ENCODE peak calls at places on chromosomes 4 and X, in five cellular contexts. P is testis, R is tibial nerve, L is adrenal gland, C is aorta. E is an unnamed sample.

GRCh38 chrX:129642641-129643040 is 12.1 kb downstream of the APLN start:
- DNase-seq in C (no peak), L (no peak), P (peak; percentile 17), R (no peak), E (no peak)

GRCh38 chr4:1511441-1512041 is 105.3 kb upstream of the NKX1-1 start:
- DNase-seq in C (peak; percentile 58), L (peak; percentile 55), P (peak; percentile 90), R (no peak), E (no peak)

GRCh38 chrX:20046864-20047263 is 56.0 kb upstream of the BCLAF3 start:
- DNase-seq in L (no peak), R (no peak), C (no peak), P (no peak), E (no peak)

GRCh38 chrX:130637591-130637990 is 235.8 kb downstream of the RBMX2 start:
- DNase-seq in C (no peak), P (no peak), L (no peak), R (no peak), E (no peak)

GRCh38 chrX:51336584-51336983 is 4.0 kb downstream of the NUDT10 start:
- DNase-seq in C (no peak), L (peak; percentile 22), R (no peak), P (peak; percentile 56), E (no peak)

GRCh38 chr4:124713213-124713592 is 671 bp upstream of the ANKRD50 start:
- DNase-seq in R (peak; percentile 35), L (peak; percentile 62), C (peak; percentile 83), P (peak; percentile 86), E (no peak)

GRCh38 chr4:139015948-139016451 is 419 bp downstream of the NOCT start:
- DNase-seq in R (no peak), C (peak; percentile 56), P (peak; percentile 71), L (peak; percentile 53), E (peak; percentile 28)

GRCh38 chr4:79623125-79623905 is 215.3 kb upstream of the GK2 start:
- DNase-seq in P (peak; percentile 45), L (no peak), C (no peak), R (no peak), E (no peak)

GRCh38 chr4:165906272-165906671 is 33.2 kb downstream of the TLL1 start:
- DNase-seq in P (no peak), L (no peak), R (no peak), C (no peak), E (no peak)

GRCh38 chrX:129534816-129535578 is 5.1 kb upstream of the OCRL start:
- DNase-seq in L (no peak), R (no peak), C (no peak), P (no peak), E (no peak)

GRCh38 chr4:5409980-5410618 is 298.3 kb downstream of the EVC2 start:
- DNase-seq in R (no peak), C (no peak), L (no peak), P (no peak), E (no peak)

GRCh38 chrX:102979536-102979935 is 42.5 kb downstream of the RAB40AL start:
- DNase-seq in L (no peak), C (no peak), R (no peak), P (no peak), E (no peak)

GRCh38 chr4:111464251-111465045 is 680.8 kb upstream of the FAM241A start:
- DNase-seq in C (no peak), L (no peak), P (no peak), R (no peak), E (no peak)

GRCh38 chrX:36867143-36867542 is 141.0 kb upstream of the FAM47C start:
- DNase-seq in P (no peak), R (no peak), L (peak; percentile 14), C (no peak), E (no peak)

GRCh38 chr4:56746639-56747038 is 65.5 kb upstream of the HOPX start:
- DNase-seq in L (no peak), P (no peak), R (no peak), C (no peak), E (no peak)

GRCh38 chrX:47191331-47191730 is 2.3 kb upstream of the UBA1 start:
- DNase-seq in R (no peak), C (peak; percentile 48), P (no peak), L (no peak), E (peak; percentile 17)

GRCh38 chr4:66266035-66266434 is 595.7 kb upstream of the EPHA5 start:
- DNase-seq in R (no peak), C (no peak), P (no peak), L (no peak), E (no peak)

GRCh38 chr4:98352403-98352802 is 91.2 kb downstream of the RAP1GDS1 start:
- DNase-seq in L (no peak), R (no peak), C (no peak), P (no peak), E (no peak)

GRCh38 chrX:49838374-49838773 is 9.3 kb downstream of the PAGE4 start:
- DNase-seq in C (no peak), R (no peak), P (peak; percentile 29), L (peak; percentile 25), E (no peak)

GRCh38 chr4:10084651-10085320 is 31.8 kb downstream of the WDR1 start:
- DNase-seq in L (no peak), C (peak; percentile 32), R (no peak), P (no peak), E (peak; percentile 3)

GRCh38 chr4:85966308-85966882 is 393.5 kb downstream of the MAPK10 start:
- DNase-seq in L (no peak), C (no peak), R (no peak), P (no peak), E (no peak)

GRCh38 chrX:53716328-53717088 is 30.0 kb upstream of the HUWE1 start:
- DNase-seq in P (no peak), C (no peak), R (no peak), L (no peak), E (peak; percentile 16)

GRCh38 chr4:11471613-11472012 is 42.9 kb upstream of the HS3ST1 start:
- DNase-seq in R (no peak), L (peak; percentile 23), P (no peak), C (peak; percentile 57), E (no peak)

GRCh38 chr4:73914071-73914470 is 44.9 kb downstream of the CXCL1 start:
- DNase-seq in R (no peak), P (no peak), L (no peak), C (no peak), E (no peak)

GRCh38 chrX:115332832-115333231 is 43.3 kb downstream of the LUZP4 start:
- DNase-seq in L (no peak), C (no peak), R (no peak), P (no peak), E (no peak)

GRCh38 chrX:18640686-18641085 is 31.2 kb downstream of the RS1 start:
- DNase-seq in R (no peak), P (no peak), C (no peak), L (no peak), E (no peak)

GRCh38 chr4:6245246-6246169 is 24.1 kb upstream of the WFS1 start:
- DNase-seq in R (no peak), P (peak; percentile 75), C (no peak), L (no peak), E (no peak)

GRCh38 chrX:22325091-22325490 is 52.4 kb downstream of the CBLL2 start:
- DNase-seq in C (no peak), L (no peak), P (no peak), R (no peak), E (no peak)

GRCh38 chrX:34300871-34301270 is 168.8 kb upstream of the FAM47A start:
- DNase-seq in P (peak; percentile 28), L (peak; percentile 38), R (no peak), C (no peak), E (no peak)

GRCh38 chr4:125736057-125736456 is 421.3 kb downstream of the FAT4 start:
- DNase-seq in L (no peak), P (no peak), C (no peak), R (no peak), E (no peak)

GRCh38 chrX:121360280-121360679 is 312.9 kb downstream of the GLUD2 start:
- DNase-seq in C (no peak), P (no peak), L (no peak), R (no peak), E (no peak)

GRCh38 chrX:72071213-72071612 is 60.5 kb downstream of the RTL5 start:
- DNase-seq in C (no peak), L (no peak), R (no peak), P (no peak), E (no peak)

GRCh38 chrX:72079607-72080006 is 52.1 kb downstream of the RTL5 start:
- DNase-seq in L (no peak), R (no peak), C (no peak), P (no peak), E (no peak)

GRCh38 chrX:72069380-72070160 is 62.1 kb downstream of the RTL5 start:
- DNase-seq in L (no peak), C (no peak), R (no peak), P (peak; percentile 39), E (no peak)

GRCh38 chrX:72078411-72078810 is 53.3 kb downstream of the RTL5 start:
- DNase-seq in R (no peak), L (no peak), C (no peak), P (no peak), E (no peak)

DNA sequence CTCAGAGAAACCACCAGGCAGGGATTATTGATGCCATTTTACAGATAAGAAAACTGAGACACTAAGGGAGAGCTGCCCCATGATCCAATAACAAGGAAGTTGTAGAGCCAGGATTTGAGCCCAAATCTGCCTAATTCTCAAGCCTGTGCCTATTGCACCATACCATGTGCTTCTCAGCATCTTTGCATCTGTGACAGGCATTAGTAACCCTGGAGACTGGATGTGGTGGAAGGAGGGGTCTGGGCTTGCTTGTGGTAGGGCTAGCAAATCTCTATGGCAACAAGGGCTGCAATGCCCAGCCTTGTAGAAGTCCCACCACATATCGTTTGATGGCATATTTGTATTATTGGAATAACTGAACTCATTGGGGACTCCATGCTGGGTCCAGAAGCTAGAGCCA is 58.1 kb downstream of the RTL5 start:
- DNase-seq in L (no peak), P (no peak), R (no peak), C (no peak), E (no peak)
- H3K9me3 ChIP-seq in L (no peaks in the 10 kb centered on the region), P (no peaks in the 10 kb centered on the region), R (no peaks in the 10 kb centered on the region), C (no peaks in the 10 kb centered on the region), E (no peaks in the 10 kb centered on the region)

DNA sequence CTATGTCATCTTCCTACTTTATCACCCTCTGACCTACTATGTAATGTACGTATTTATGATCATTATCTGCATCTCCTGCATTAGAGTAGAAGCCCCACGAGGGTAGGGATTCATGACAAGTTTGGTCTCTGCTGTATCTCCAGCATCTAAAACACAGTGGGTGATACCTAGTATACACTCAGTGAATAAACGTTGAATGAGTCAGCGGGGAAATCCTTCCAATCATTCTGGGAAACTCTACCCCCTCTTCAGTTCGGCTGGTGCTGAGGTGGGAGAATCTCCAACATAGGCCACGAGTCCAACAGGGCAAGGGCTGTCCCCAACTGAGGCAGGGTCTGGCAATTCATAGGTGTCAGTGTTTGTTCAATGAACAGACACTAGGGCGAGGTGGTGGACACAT is 74.4 kb upstream of the EFNB1 start:
- DNase-seq in L (no peak), R (no peak), C (no peak), P (no peak), E (no peak)
- H3K9me3 ChIP-seq in L (no peaks in the 10 kb centered on the region), R (no peaks in the 10 kb centered on the region), C (no peaks in the 10 kb centered on the region), P (no peaks in the 10 kb centered on the region), E (no peaks in the 10 kb centered on the region)

GRCh38 chrX:155900765-155901164 is 19.6 kb downstream of the VAMP7 start:
- DNase-seq in R (no peak), C (no peak), L (no peak), P (no peak), E (no peak)
- H3K9me3 ChIP-seq in R (no peaks in the 10 kb centered on the region), C (no peaks in the 10 kb centered on the region), L (no peaks in the 10 kb centered on the region), P (no peaks in the 10 kb centered on the region), E (no peaks in the 10 kb centered on the region)

GRCh38 chrX:45363596-45363995 is 162.9 kb upstream of the DIPK2B start:
- DNase-seq in R (no peak), L (no peak), P (no peak), C (no peak), E (no peak)

GRCh38 chrX:45372151-45372550 is 171.5 kb upstream of the DIPK2B start:
- DNase-seq in R (no peak), P (no peak), C (no peak), L (no peak), E (no peak)

GRCh38 chrX:45368705-45369104 is 168.0 kb upstream of the DIPK2B start:
- DNase-seq in C (no peak), R (no peak), L (no peak), P (no peak), E (no peak)
- H3K9me3 ChIP-seq in C (peaks cover 2% of the 10 kb centered on the region), R (no peaks in the 10 kb centered on the region), L (no peaks in the 10 kb centered on the region), P (no peaks in the 10 kb centered on the region), E (no peaks in the 10 kb centered on the region)

E was measured in T-helper 17 cell.